ENCODE peak calls at places on chromosomes 4 and X, in ten cellular contexts. D is hippocampal formation; U is HCEC 1CT; F is renal cortical epithelial cell; P is cardiac septum; J is activated CD4-positive, CD25-positive, alpha-beta regulatory T cell treated with anti-CD3 and anti-CD28 coated beads, Interleukin-2, amount 50 U/mL, for 72 hours; S is CD4-positive, alpha-beta T cell; H is activated CD4-positive, alpha-beta T cell treated with anti-CD3 and anti-CD28 coated beads, Interleukin-2, amount 50 U/mL, for 4 hours; T is glomerular endothelial cell; I is stimulated activated CD4-positive, alpha-beta T cell treated with anti-CD3 and anti-CD28 coated beads, Interleukin-4, amount 100 ng/mL, for 4 hours. X is an unnamed sample.
A peak's percentile ranks its signal among the peaks of the same experiment; 100 is the strongest.

GRCh38 chr4:8295471-8295870 is 25.9 kb downstream of the HTRA3 start:
- DNase-seq in I (no peak), P (peak; percentile 44), F (no peak), T (no peak), H (no peak), S (no peak), D (no peak), J (no peak), U (no peak), X (no peak)

GRCh38 chrX:22136711-22137110 is 104.6 kb downstream of the PHEX start:
- DNase-seq in P (no peak), U (no peak), F (no peak), T (no peak), J (no peak), I (no peak), D (no peak), S (no peak), H (no peak), X (no peak)

GRCh38 chrX:132364313-132364712 is 124.5 kb downstream of the MBNL3 start:
- DNase-seq in J (no peak), I (no peak), U (no peak), D (no peak), H (no peak), S (no peak), P (no peak), F (no peak), T (no peak), X (no peak)

GRCh38 chr4:54941994-54942552 is 183.3 kb downstream of the KDR start:
- DNase-seq in J (no peak), T (peak; percentile 91), D (no peak), U (no peak), I (peak; percentile 6), H (peak; percentile 15), F (peak; percentile 13), S (peak; percentile 36), P (no peak), X (no peak)

GRCh38 chr4:2831611-2832308 is 11.9 kb upstream of the ADD1 start:
- DNase-seq in I (no peak), P (no peak), T (no peak), D (no peak), S (no peak), F (no peak), H (no peak), U (no peak), J (peak; percentile 25), X (no peak)

GRCh38 chr4:86274642-86275041 is 85.2 kb downstream of the MAPK10 start:
- DNase-seq in P (no peak), S (no peak), J (no peak), H (no peak), T (no peak), I (no peak), D (no peak), U (no peak), F (no peak), X (no peak)

GRCh38 chr4:62408467-62408866 is 1208.3 kb downstream of the ADGRL3 start:
- DNase-seq in U (no peak), H (no peak), P (no peak), S (no peak), D (no peak), J (no peak), I (no peak), F (no peak), T (no peak), X (no peak)

GRCh38 chr4:74838746-74839370 is 44.5 kb upstream of the BTC start:
- DNase-seq in S (no peak), P (no peak), D (no peak), I (no peak), U (peak; percentile 43), F (peak; percentile 70), H (no peak), J (no peak), T (no peak), X (no peak)

GRCh38 chr4:150280081-150280950 is 202.1 kb downstream of the DCLK2 start:
- DNase-seq in T (peak; percentile 31), H (no peak), U (peak; percentile 83), F (peak; percentile 98), D (peak; percentile 22), J (no peak), P (no peak), S (no peak), I (no peak), X (no peak)

GRCh38 chr4:68904786-68905185 is 46.8 kb downstream of the UGT2A3 start:
- DNase-seq in P (no peak), H (no peak), I (no peak), T (no peak), U (no peak), S (no peak), F (peak; percentile 72), D (no peak), J (no peak), X (no peak)

GRCh38 chr4:149959391-149959790 is 118.9 kb upstream of the DCLK2 start:
- DNase-seq in H (no peak), D (no peak), J (no peak), U (no peak), S (no peak), P (no peak), F (no peak), I (no peak), T (no peak), X (no peak)

GRCh38 chrX:23503835-23504539 is 163.3 kb upstream of the PRDX4 start:
- DNase-seq in J (no peak), P (no peak), F (peak; percentile 91), I (no peak), S (no peak), U (peak; percentile 76), H (no peak), T (peak; percentile 50), D (no peak), X (no peak)

GRCh38 chr4:110730318-110730717 is 107.4 kb upstream of the PITX2 start:
- DNase-seq in T (no peak), P (no peak), D (no peak), I (no peak), U (no peak), J (no peak), F (no peak), S (no peak), H (no peak), X (no peak)

GRCh38 chr4:41957634-41958033 is 22.4 kb downstream of the TMEM33 start:
- DNase-seq in D (no peak), P (no peak), J (no peak), I (no peak), T (no peak), H (no peak), S (no peak), F (peak; percentile 36), U (peak; percentile 11), X (no peak)

GRCh38 chr4:77615153-77615552 is 9.5 kb downstream of the CXCL13 start:
- DNase-seq in D (no peak), T (no peak), H (no peak), I (no peak), F (no peak), U (no peak), P (no peak), J (no peak), S (no peak), X (no peak)

GRCh38 chrX:10414106-10414824 is 206.1 kb downstream of the MID1 start:
- DNase-seq in T (no peak), I (no peak), D (no peak), P (no peak), S (no peak), H (no peak), F (no peak), U (no peak), J (no peak), X (no peak)